ENCODE peak calls at places on chromosomes 6 and 20, in five cellular contexts. I is hepatocyte, C is IMR-90, T is fibroblast of lung, P is WERI-Rb-1. S is an unnamed sample.

GRCh38 chr6:44022296-44022661 is 105.0 kb downstream of the MRPL14 start:
- DNase-seq in I (no peak), C (peak; percentile 39), T (peak; percentile 60), P (peak; percentile 15), S (peak; percentile 55)

GRCh38 chr6:150753404-150754184 is 111.9 kb upstream of the MTHFD1L start:
- DNase-seq in I (peak; percentile 30), C (no peak), T (no peak), P (no peak), S (no peak)

GRCh38 chr6:10633216-10633615 is 61.2 kb downstream of the C6orf52 start:
- DNase-seq in I (peak; percentile 25), C (peak; percentile 75), T (peak; percentile 86), P (no peak), S (peak; percentile 64)

GRCh38 chr6:105886812-105887513 is 199.2 kb upstream of the PRDM1 start:
- DNase-seq in I (no peak), C (no peak), T (no peak), P (peak; percentile 41), S (no peak)

GRCh38 chr6:159116343-159116742 is 52.9 kb upstream of the FNDC1 start:
- DNase-seq in I (no peak), C (no peak), T (no peak), P (no peak), S (no peak)

GRCh38 chr6:159973951-159974350 is 5.1 kb downstream of the IGF2R start:
- DNase-seq in I (no peak), C (peak; percentile 89), T (peak; percentile 70), P (no peak), S (peak; percentile 79)

GRCh38 chr6:130848945-130849344 is 21.7 kb downstream of the SMLR1 start:
- DNase-seq in I (no peak), C (no peak), T (no peak), P (peak; percentile 25), S (no peak)

GRCh38 chr6:162706236-162706635 is 21.3 kb downstream of the PRKN start:
- DNase-seq in I (no peak), C (no peak), T (peak; percentile 57), P (no peak), S (peak; percentile 5)

GRCh38 chr6:34460796-34461507 is 4.9 kb upstream of the PACSIN1 start:
- DNase-seq in I (no peak), C (no peak), T (no peak), P (no peak), S (peak; percentile 37)

GRCh38 chr6:113301651-113302050 is 555.5 kb upstream of the MARCKS start:
- DNase-seq in I (no peak), C (peak; percentile 68), T (no peak), P (no peak), S (peak; percentile 56)

GRCh38 chr20:10658051-10658823 is 15.6 kb downstream of the JAG1 start:
- DNase-seq in I (no peak), C (no peak), T (no peak), P (no peak), S (no peak)

GRCh38 chr6:111609827-111610526 is 4.3 kb upstream of the TRAF3IP2 start:
- DNase-seq in I (no peak), C (no peak), T (no peak), P (no peak), S (no peak)

GRCh38 chr6:17220511-17220910 is 60.6 kb upstream of the RBM24 start:
- DNase-seq in I (no peak), C (no peak), T (no peak), P (no peak), S (no peak)

GRCh38 chr20:60254901-60255411 is 296.7 kb downstream of the CDH26 start:
- DNase-seq in I (no peak), C (peak; percentile 73), T (peak; percentile 85), P (no peak), S (peak; percentile 4)

GRCh38 chr20:60477958-60478357 is 519.7 kb downstream of the CDH26 start:
- DNase-seq in I (no peak), C (no peak), T (no peak), P (no peak), S (no peak)

GRCh38 chr20:56815796-56816195 is 186.7 kb downstream of the TFAP2C start:
- DNase-seq in I (no peak), C (no peak), T (no peak), P (no peak), S (no peak)

GRCh38 chr20:56816349-56816748 is 187.2 kb downstream of the TFAP2C start:
- DNase-seq in I (no peak), C (no peak), T (no peak), P (no peak), S (no peak)

GRCh38 chr20:56820984-56821383 is 191.9 kb downstream of the TFAP2C start:
- DNase-seq in I (no peak), C (no peak), T (no peak), P (no peak), S (no peak)

DNA sequence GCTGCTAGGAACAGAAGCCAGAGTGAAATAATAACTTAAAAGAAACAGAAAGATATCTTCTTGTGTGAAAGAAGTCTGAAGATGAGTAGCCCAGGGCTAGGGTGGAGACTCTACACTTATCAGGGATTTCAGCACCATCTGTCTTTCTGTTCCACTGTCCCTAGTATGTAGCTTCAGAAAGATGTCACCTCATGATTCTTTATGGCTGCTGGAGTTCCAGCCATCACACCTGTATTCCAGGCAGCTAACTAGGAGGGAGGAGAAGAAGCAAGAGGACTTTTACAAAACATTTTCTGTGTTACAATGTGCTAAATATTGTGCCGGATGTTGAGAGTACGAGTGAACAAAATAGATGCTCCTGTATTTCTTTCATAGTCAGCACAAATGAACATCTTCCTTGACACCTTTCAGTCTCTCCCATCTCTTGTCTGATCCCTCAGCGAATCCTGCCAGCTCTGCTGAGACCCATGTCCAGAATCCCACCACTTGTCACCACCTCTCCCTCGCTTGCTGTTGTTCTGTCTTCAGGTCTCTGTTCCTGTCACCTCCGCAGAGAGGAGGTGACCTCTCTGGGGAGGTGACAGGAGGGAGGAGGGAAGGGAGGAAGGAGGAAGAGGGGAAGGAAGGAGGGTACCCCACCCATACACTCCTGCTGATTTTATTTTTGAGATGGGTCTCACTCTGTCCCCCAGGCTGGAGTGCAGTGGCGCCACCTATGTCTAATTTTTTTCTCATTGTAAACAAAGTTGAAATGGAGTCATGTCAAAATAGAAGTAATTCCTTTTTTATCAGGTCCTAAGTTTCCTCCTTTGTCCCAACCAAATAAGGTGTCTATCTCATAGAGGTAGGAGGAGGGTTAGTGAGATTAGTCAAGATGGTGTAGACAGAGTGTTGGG is 188.9 kb downstream of the TFAP2C start:
- DNase-seq in I (no peak), C (no peak), T (no peak), P (no peak), S (no peak)
- TF ChIP-seq CTCF in I (no peak), C (no peak), T (no peak), P (no peak), S (no peak)

DNA sequence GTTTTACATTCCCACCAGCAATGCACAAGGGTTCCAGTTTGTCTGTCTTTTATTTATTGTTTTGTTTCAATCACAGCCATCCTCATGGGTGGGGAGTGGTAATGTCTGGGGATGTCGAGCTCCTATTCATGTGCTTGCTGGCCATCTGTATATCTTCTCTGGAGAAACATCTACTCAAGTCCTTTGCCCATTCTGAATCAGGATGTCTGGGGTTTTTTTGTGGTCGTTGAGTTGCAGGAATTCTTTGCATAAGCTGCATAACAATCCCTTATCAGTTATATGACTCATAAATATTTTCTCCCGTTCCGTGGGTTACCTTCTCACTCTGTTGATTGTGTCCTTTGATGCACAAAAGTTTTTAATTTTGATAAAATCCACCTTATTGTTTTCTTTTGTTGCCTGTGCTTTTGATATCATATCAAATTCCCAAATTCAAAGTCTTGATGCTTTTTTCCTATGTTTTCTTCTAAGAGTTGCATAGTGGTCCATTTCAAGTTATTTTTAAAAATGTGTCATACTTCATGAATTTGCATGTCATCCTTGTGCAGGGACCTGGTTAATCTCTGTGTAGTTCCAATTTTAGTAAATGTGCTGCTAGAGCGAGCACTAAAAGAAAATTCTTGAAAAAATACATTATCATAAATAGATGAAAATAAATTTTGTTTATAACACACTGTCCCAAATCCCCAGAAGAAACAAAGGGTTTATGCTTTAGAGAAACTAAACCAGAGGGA is 54.9 kb upstream of the PDE10A start:
- DNase-seq in I (no peak), C (peak; percentile 84), T (peak; percentile 5), P (no peak), S (peak; percentile 73)
- H3K4me3 ChIP-seq in I (no peak overlapping the region), C (no peak overlapping the region), T (no peak overlapping the region), P (no peak overlapping the region), S (no peak overlapping the region)

DNA sequence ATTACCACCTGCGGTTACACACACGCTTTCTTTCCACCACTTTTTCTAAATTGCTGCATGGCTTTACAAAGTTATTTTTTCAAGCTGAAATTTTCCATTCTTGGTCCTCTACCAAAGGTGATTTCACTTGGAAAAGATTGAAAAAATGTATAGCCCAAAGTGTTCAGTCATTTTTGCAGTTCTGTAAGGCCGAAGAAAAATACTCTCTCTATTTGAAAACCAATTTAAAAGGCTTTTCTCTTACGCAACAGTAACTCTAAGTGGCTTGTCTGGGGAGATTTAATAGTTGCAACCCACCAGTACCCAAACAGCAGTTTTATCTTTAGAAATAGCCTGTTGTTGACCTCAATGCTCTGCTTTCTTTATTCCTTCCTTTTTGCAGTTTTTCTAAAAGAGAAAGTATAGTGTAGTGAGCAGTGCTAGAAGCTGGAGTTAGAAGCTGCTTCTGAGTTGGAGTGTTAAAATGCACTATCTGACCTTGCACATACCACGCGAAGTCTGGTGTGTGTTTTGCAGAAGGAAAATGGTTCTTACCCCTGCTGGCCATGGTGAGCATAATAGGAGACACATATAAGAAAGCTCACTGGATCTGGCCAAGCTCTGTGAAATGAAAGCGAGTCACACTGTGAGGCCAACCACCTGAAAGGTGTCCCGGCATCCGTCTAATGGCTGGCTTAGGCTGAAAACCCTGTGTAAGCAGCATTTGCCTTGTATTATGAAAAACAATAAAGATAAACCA is 271.6 kb upstream of the PRND start:
- DNase-seq in I (peak; percentile 46), C (peak; percentile 71), T (peak; percentile 64), P (peak; percentile 18), S (peak; percentile 33)
- TF ChIP-seq CTCF in I (peak; percentile 30), C (peak; percentile 34), T (peak; percentile 29), P (peak; percentile 32), S (peak; percentile 35)

GRCh38 chr20:35660122-35660937 is 4.4 kb downstream of the CPNE1 start:
- DNase-seq in I (no peak), C (no peak), T (no peak), P (no peak), S (no peak)
- H3K4me3 ChIP-seq in I (no peak overlapping the region), C (no peak overlapping the region), T (no peak overlapping the region), P (no peak overlapping the region), S (no peak overlapping the region)

S was measured in cardiac fibroblast.